ENCODE peak calls at places on chromosomes 3 and 15, in seven cellular contexts. K is GM13976, V is neural progenitor cell, Z is GM12864, S is neural crest cell, E is cardiac muscle cell, O is coronary artery. Q is an unnamed sample.

GRCh38 chr3:69103123-69103522 is 18.4 kb downstream of the ARL6IP5 start:
- DNase-seq in K (no peak), V (no peak), Z (no peak), S (no peak), E (no peak), O (no peak), Q (no peak)

GRCh38 chr3:188947983-188948657 is 223.7 kb upstream of the TPRG1 start:
- DNase-seq in K (no peak), V (peak), Z (no peak), S (no peak), E (peak), O (peak), Q (peak)

GRCh38 chr3:146503459-146504202 is 34.3 kb upstream of the PLSCR2 start:
- DNase-seq in K (peak), V (no peak), Z (peak), S (no peak), E (peak), O (no peak), Q (peak)

GRCh38 chr3:42712344-42712648 is 9.7 kb upstream of the HHATL start:
- DNase-seq in K (no peak), V (no peak), Z (no peak), S (no peak), E (no peak), O (no peak), Q (no peak)

GRCh38 chr3:37223084-37223975 is 48.9 kb upstream of the LRRFIP2 start:
- DNase-seq in K (no peak), V (no peak), Z (no peak), S (no peak), E (no peak), O (no peak), Q (no peak)

GRCh38 chr3:45666729-45667440 is 22.3 kb upstream of the SACM1L start:
- DNase-seq in K (no peak), V (no peak), Z (no peak), S (no peak), E (peak), O (no peak), Q (no peak)

GRCh38 chr3:69716119-69716518 is 23.1 kb upstream of the MITF start:
- DNase-seq in K (no peak), V (no peak), Z (no peak), S (no peak), E (no peak), O (no peak), Q (no peak)

GRCh38 chr3:148889828-148890227 is 24.7 kb downstream of the CPA3 start:
- DNase-seq in K (no peak), V (no peak), Z (no peak), S (no peak), E (no peak), O (no peak), Q (no peak)

GRCh38 chr3:61580982-61581654 is 19.7 kb downstream of the PTPRG start:
- DNase-seq in K (no peak), V (peak), Z (no peak), S (no peak), E (no peak), O (no peak), Q (no peak)

GRCh38 chr15:58771621-58772235 is 626 bp downstream of the MINDY2 start:
- DNase-seq in K (peak), V (peak), Z (no peak), S (peak), E (no peak), O (peak), Q (no peak)

GRCh38 chr3:44079916-44080315 is 161.8 kb upstream of the TOPAZ1 start:
- DNase-seq in K (no peak), V (no peak), Z (no peak), S (no peak), E (no peak), O (no peak), Q (no peak)

GRCh38 chr3:173502983-173503568 is 105.5 kb downstream of the NLGN1 start:
- DNase-seq in K (no peak), V (no peak), Z (no peak), S (no peak), E (peak), O (no peak), Q (no peak)

GRCh38 chr3:24521306-24522154 is 26.9 kb upstream of the THRB start:
- DNase-seq in K (peak), V (peak), Z (no peak), S (peak), E (peak), O (peak), Q (no peak)

GRCh38 chr3:159761377-159761776 is 227.3 kb upstream of the IL12A start:
- DNase-seq in K (no peak), V (no peak), Z (no peak), S (no peak), E (peak), O (no peak), Q (no peak)

GRCh38 chr3:65545429-65545828 is 493.3 kb downstream of the MAGI1 start:
- DNase-seq in K (no peak), V (no peak), Z (no peak), S (no peak), E (peak), O (no peak), Q (no peak)

GRCh38 chr3:159771865-159772611 is 216.6 kb upstream of the IL12A start:
- DNase-seq in K (no peak), V (no peak), Z (no peak), S (no peak), E (no peak), O (no peak), Q (no peak)

GRCh38 chr15:90225504-90226234 is 8.1 kb downstream of the CIB1 start:
- DNase-seq in K (no peak), V (no peak), Z (no peak), S (no peak), E (no peak), O (no peak), Q (no peak)

GRCh38 chr3:126433496-126434263 is 39.0 kb downstream of the CFAP100 start:
- DNase-seq in K (no peak), V (no peak), Z (no peak), S (no peak), E (no peak), O (no peak), Q (no peak)

GRCh38 chr3:60055765-60056164 is 1005.9 kb upstream of the CFAP20DC start:
- DNase-seq in K (no peak), V (no peak), Z (no peak), S (no peak), E (no peak), O (no peak), Q (no peak)

GRCh38 chr3:127151992-127152391 is 40.9 kb upstream of the PRR23E start:
- DNase-seq in K (no peak), V (no peak), Z (no peak), S (no peak), E (no peak), O (no peak), Q (no peak)

GRCh38 chr3:11624161-11624560 is 19.6 kb downstream of the VGLL4 start:
- DNase-seq in K (peak), V (no peak), Z (no peak), S (no peak), E (no peak), O (no peak), Q (no peak)

GRCh38 chr3:101281616-101282015 is 38.8 kb downstream of the IMPG2 start:
- DNase-seq in K (no peak), V (peak), Z (no peak), S (no peak), E (peak), O (no peak), Q (no peak)

GRCh38 chr15:43275736-43276562 is 9.2 kb upstream of the TGM5 start:
- DNase-seq in K (no peak), V (no peak), Z (no peak), S (no peak), E (no peak), O (peak), Q (no peak)

GRCh38 chr15:67105065-67105951 is 39.9 kb downstream of the SMAD3 start:
- DNase-seq in K (no peak), V (no peak), Z (no peak), S (no peak), E (peak), O (peak), Q (peak)

GRCh38 chr3:112656045-112656444 is 15.1 kb upstream of the CCDC80 start:
- DNase-seq in K (no peak), V (no peak), Z (no peak), S (no peak), E (no peak), O (no peak), Q (no peak)

GRCh38 chr3:117192888-117193287 is 483.3 kb downstream of the TUSC7 start:
- DNase-seq in K (no peak), V (no peak), Z (no peak), S (no peak), E (no peak), O (no peak), Q (no peak)

GRCh38 chr3:189685854-189686253 is 54.7 kb downstream of the TP63 start:
- DNase-seq in K (no peak), V (no peak), Z (no peak), S (no peak), E (peak), O (no peak), Q (peak)

DNA sequence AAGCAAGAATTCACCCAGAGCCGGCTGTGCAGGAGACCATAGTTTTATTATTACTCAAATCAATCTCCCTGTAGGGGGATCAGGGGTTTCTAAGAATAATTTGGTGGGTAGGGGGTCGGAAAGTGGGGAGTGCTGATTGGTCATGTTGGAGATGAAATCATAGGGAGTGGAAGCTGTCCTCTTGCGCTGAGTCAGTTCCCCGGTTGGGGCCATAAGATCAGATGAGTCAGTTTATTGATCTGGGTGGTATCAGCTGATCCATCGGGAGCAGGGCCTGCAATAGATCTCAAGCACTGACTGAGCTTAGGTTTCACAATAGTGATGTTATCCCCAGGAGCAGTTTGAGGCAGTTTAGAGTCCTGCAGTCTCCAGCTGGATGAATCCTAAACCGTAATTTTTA is 97.0 kb upstream of the SNRPN start:
- DNase-seq in K (no peak), V (peak), Z (no peak), S (no peak), E (no peak), O (no peak), Q (no peak)
- TF ChIP-seq CTCF in K (no peak), V (no peak), Z (no peak), S (no peak), E (no peak), O (no peak), Q (no peak)

GRCh38 chr3:130470132-130470531 is 46.8 kb upstream of the COL6A6 start:
- DNase-seq in K (no peak), V (no peak), Z (no peak), S (no peak), E (peak), O (no peak), Q (no peak)

GRCh38 chr3:130468311-130468710 is 48.7 kb upstream of the COL6A6 start:
- DNase-seq in K (no peak), V (no peak), Z (no peak), S (no peak), E (no peak), O (no peak), Q (no peak)

GRCh38 chr3:130462089-130462488 is 54.9 kb upstream of the COL6A6 start:
- DNase-seq in K (no peak), V (no peak), Z (no peak), S (no peak), E (no peak), O (no peak), Q (no peak)

GRCh38 chr3:130463221-130463620 is 53.8 kb upstream of the COL6A6 start:
- DNase-seq in K (no peak), V (no peak), Z (no peak), S (no peak), E (no peak), O (no peak), Q (no peak)

GRCh38 chr3:130465486-130465885 is 51.5 kb upstream of the COL6A6 start:
- DNase-seq in K (no peak), V (no peak), Z (no peak), S (no peak), E (peak), O (no peak), Q (no peak)
- TF ChIP-seq CTCF in K (no peak), V (no peak), Z (no peak), S (no peak), E (no peak), O (no peak), Q (no peak)

GRCh38 chr15:62264196-62264595 is 99.1 kb upstream of the C2CD4B start:
- DNase-seq in K (no peak), V (no peak), Z (no peak), S (no peak), E (no peak), O (no peak), Q (no peak)
- TF ChIP-seq CTCF in K (no peak), V (no peak), Z (no peak), S (no peak), E (no peak), O (no peak), Q (no peak)

GRCh38 chr3:54827056-54827687 is 100.7 kb downstream of the LRTM1 start:
- DNase-seq in K (no peak), V (no peak), Z (no peak), S (no peak), E (no peak), O (no peak), Q (no peak)

GRCh38 chr3:54827766-54828165 is 100.1 kb downstream of the LRTM1 start:
- DNase-seq in K (no peak), V (no peak), Z (no peak), S (no peak), E (no peak), O (no peak), Q (no peak)

GRCh38 chr3:54831091-54831490 is 96.8 kb downstream of the LRTM1 start:
- DNase-seq in K (no peak), V (no peak), Z (no peak), S (no peak), E (no peak), O (no peak), Q (no peak)

GRCh38 chr3:54826255-54826691 is 101.6 kb downstream of the LRTM1 start:
- DNase-seq in K (no peak), V (no peak), Z (no peak), S (no peak), E (no peak), O (no peak), Q (peak)

DNA sequence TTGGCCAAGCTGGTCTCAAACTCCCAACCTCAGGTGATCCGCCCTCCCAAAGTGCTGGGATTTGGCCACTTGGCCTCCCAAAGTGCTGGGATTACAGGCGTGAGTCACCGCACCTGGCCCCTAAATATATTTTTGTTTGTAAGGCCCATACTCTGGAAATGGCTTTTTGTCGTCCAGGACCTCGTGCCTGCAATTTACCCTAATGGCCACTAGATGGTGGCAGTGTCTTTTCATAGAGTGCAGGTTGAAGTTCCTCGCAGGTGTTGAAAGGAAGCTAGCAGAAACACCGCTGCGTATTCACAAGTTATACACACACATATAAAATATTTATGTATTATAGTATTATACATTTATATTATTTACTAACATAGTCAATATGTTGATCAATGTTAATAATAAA is 97.2 kb downstream of the LRTM1 start:
- DNase-seq in K (peak), V (peak), Z (peak), S (peak), E (peak), O (no peak), Q (no peak)
- TF ChIP-seq CTCF in K (peak), V (peak), Z (peak), S (peak), E (peak), O (no peak), Q (peak)

DNA sequence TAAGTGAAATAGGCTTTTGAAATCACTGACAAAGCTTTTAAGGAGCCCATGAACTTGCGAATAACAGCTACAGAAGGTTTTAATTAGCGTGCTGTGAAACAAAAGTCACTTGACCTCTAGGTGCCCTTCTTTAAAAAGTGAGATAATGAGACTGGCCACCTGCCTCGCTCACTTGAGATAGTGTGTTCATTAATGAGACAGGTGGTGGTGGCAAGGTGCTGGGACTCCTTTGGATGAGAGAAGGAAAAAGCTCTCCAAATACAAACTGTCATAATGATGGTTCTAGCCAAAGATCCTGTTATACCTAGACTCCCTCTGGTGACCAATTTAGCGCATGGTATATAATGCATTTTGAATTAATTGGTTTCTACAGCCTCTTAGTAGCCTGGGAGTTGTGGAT is 22.7 kb upstream of the IREB2 start:
- DNase-seq in K (no peak), V (peak), Z (no peak), S (no peak), E (peak), O (no peak), Q (no peak)
- TF ChIP-seq CTCF in K (no peak), V (peak), Z (no peak), S (peak), E (peak), O (no peak), Q (peak)

GRCh38 chr15:78372880-78373279 is 32.7 kb downstream of the CRABP1 start:
- DNase-seq in K (no peak), V (no peak), Z (no peak), S (no peak), E (no peak), O (no peak), Q (no peak)
- TF ChIP-seq CTCF in K (no peak), V (no peak), Z (no peak), S (no peak), E (no peak), O (no peak), Q (no peak)

GRCh38 chr3:72255736-72256559 is 471.0 kb upstream of the PROK2 start:
- DNase-seq in K (no peak), V (no peak), Z (no peak), S (no peak), E (peak), O (no peak), Q (no peak)
- TF ChIP-seq CTCF in K (no peak), V (no peak), Z (no peak), S (no peak), E (peak), O (no peak), Q (no peak)

Q was measured in AG09319.